ENCODE peak calls at places on chromosome 19, in nine cellular contexts. J, U, N, G, A, V, B, F and C are unnamed samples.
A peak's percentile ranks its signal among the peaks of the same experiment; 100 is the strongest.

GRCh38 chr19:41424335-41425173 is 2.6 kb downstream of the B3GNT8 start:
- DNase-seq in J (no peak), U (no peak), N (no peak), G (no peak), A (no peak), V (no peak), B (no peak), F (no peak), C (no peak)

GRCh38 chr19:33906578-33907335 is 110.1 kb downstream of the KCTD15 start:
- DNase-seq in J (no peak), U (peak; percentile 31), N (no peak), G (no peak), A (peak; percentile 43), V (peak; percentile 28), B (no peak), F (no peak), C (no peak)

GRCh38 chr19:39996218-39996810 is 546 bp upstream of the ZNF546 start:
- DNase-seq in J (no peak), U (no peak), N (no peak), G (no peak), A (no peak), V (no peak), B (no peak), F (peak; percentile 14), C (no peak)

GRCh38 chr19:45779231-45780145 is 2.8 kb downstream of the DMPK start:
- DNase-seq in J (peak; percentile 90), U (peak; percentile 81), N (peak; percentile 84), G (peak; percentile 70), A (peak; percentile 98), V (peak; percentile 97), B (peak; percentile 95), F (peak; percentile 85), C (peak; percentile 47)

GRCh38 chr19:42254850-42255765 is at the start of gene ERF:
- DNase-seq in J (peak; percentile 95), U (peak; percentile 96), N (peak; percentile 95), G (peak; percentile 78), A (peak; percentile 96), V (peak; percentile 98), B (peak; percentile 97), F (peak; percentile 81), C (peak; percentile 92)

GRCh38 chr19:34306213-34306661 is 51.9 kb downstream of the GARRE1 start:
- DNase-seq in J (no peak), U (no peak), N (no peak), G (no peak), A (peak; percentile 69), V (no peak), B (no peak), F (no peak), C (no peak)

GRCh38 chr19:19550454-19550842 is 12.4 kb downstream of the CILP2 start:
- DNase-seq in J (no peak), U (no peak), N (no peak), G (no peak), A (no peak), V (no peak), B (no peak), F (no peak), C (no peak)

GRCh38 chr19:21321134-21321533 is 8.1 kb downstream of the ZNF708 start:
- DNase-seq in J (no peak), U (no peak), N (no peak), G (no peak), A (no peak), V (no peak), B (no peak), F (no peak), C (no peak)

GRCh38 chr19:54136086-54136863 is 1.3 kb upstream of the CNOT3 start:
- DNase-seq in J (no peak), U (no peak), N (no peak), G (no peak), A (no peak), V (no peak), B (no peak), F (peak; percentile 43), C (peak; percentile 26)

GRCh38 chr19:14762111-14762510 is 16.2 kb downstream of the ADGRE2 start:
- DNase-seq in J (no peak), U (no peak), N (no peak), G (no peak), A (no peak), V (no peak), B (no peak), F (no peak), C (no peak)

GRCh38 chr19:18425515-18426415 is 6.6 kb downstream of the SSBP4 start:
- DNase-seq in J (no peak), U (peak; percentile 75), N (peak; percentile 89), G (no peak), A (no peak), V (peak; percentile 73), B (no peak), F (no peak), C (peak; percentile 83)

GRCh38 chr19:19406878-19407639 is 1.6 kb downstream of the GATAD2A start:
- DNase-seq in J (no peak), U (no peak), N (peak; percentile 65), G (no peak), A (peak; percentile 48), V (no peak), B (no peak), F (peak; percentile 34), C (peak; percentile 52)

GRCh38 chr19:719081-719512 is 10.4 kb downstream of the PALM start:
- DNase-seq in J (peak; percentile 58), U (peak; percentile 66), N (peak; percentile 88), G (no peak), A (no peak), V (peak; percentile 92), B (peak; percentile 90), F (no peak), C (no peak)

GRCh38 chr19:1584500-1585242 is 8.0 kb downstream of the MBD3 start:
- DNase-seq in J (no peak), U (no peak), N (no peak), G (no peak), A (no peak), V (no peak), B (no peak), F (no peak), C (no peak)

GRCh38 chr19:16850133-16850532 is 20.9 kb downstream of the SIN3B start:
- DNase-seq in J (no peak), U (no peak), N (no peak), G (no peak), A (no peak), V (no peak), B (no peak), F (no peak), C (no peak)

GRCh38 chr19:49809155-49809986 is 3.7 kb downstream of the FUZ start:
- DNase-seq in J (peak; percentile 47), U (peak; percentile 75), N (peak; percentile 85), G (no peak), A (peak; percentile 67), V (no peak), B (peak; percentile 88), F (no peak), C (no peak)

DNA sequence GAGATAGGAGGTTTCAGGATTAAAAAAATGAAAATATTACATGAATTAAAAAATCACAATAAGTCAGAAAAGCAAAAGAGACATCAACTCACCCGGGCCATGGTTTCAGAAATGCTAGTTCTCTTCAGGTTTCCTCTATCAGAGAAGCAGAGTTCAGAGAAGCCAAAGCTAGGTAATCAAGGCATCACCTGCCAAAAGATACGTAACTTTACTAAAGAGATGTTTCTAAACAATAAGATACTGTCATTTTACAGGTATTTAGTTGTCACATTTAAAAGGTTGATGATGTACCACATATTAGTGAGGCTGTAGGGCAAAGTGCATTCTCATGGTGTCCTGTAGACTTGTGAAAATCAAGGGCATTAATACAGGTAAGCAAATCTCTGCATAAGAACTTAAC is 51.2 kb downstream of the ZNF45 start:
- DNase-seq in J (no peak), U (no peak), N (no peak), G (no peak), A (no peak), V (no peak), B (no peak), F (no peak), C (no peak)
- H3K9me3 ChIP-seq in J (peaks cover 78% of the 10 kb centered on the region), U (peaks cover 18% of the 10 kb centered on the region), N (peaks cover 87% of the 10 kb centered on the region), G (peaks cover 81% of the 10 kb centered on the region), A (no peaks in the 10 kb centered on the region), V (peaks cover 10% of the 10 kb centered on the region), B (peaks cover 57% of the 10 kb centered on the region), F (peaks cover 12% of the 10 kb centered on the region), C (peaks cover 33% of the 10 kb centered on the region)

GRCh38 chr19:5563008-5563431 is 4.7 kb downstream of the TINCR start:
- DNase-seq in J (no peak), U (no peak), N (no peak), G (no peak), A (no peak), V (no peak), B (no peak), F (no peak), C (no peak)
- H3K27me3 ChIP-seq in J (no peaks in the 10 kb centered on the region), U (peaks cover 89% of the 10 kb centered on the region), N (no peaks in the 10 kb centered on the region), G (peaks cover 6% of the 10 kb centered on the region), A (peaks cover 4% of the 10 kb centered on the region), V (no peaks in the 10 kb centered on the region), B (peaks cover 46% of the 10 kb centered on the region), F (no peaks in the 10 kb centered on the region), C (peaks cover 11% of the 10 kb centered on the region)

DNA sequence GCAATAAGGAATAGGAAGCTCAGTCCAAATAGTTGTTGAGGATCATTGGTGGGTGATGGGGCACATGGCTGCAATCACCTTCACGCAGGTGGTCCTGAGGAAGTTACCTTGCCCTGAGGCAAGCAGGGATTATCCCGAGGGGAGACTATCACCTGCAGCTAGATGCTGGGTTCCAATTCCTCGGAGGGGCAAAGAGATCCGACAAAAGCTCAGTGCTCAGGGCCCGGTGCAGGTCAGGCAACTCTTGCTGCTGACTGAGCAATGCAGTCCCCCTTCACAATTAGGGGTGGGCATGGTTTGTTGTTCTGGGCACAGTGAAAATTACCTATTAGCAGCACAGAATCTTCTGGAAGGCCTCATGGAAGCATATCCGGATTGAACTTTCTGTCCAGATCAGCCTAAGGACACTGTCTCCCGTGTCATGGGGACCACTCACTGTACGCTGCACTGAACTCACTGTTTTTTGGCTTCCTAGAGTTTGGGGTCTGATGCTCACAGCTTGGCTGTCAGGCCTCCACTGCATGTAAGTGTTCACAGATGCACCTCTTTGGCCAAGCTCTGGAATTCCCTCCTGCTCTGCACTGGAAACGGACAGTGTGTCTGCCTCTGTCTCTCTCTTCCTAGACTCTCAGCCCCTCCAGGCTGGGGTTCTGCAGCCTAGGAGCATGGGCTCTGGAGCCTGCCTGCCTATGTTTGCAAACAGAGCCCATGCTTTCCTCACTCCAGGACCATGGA is 372.7 kb downstream of the ZNF536 start:
- DNase-seq in J (no peak), U (no peak), N (no peak), G (no peak), A (no peak), V (no peak), B (no peak), F (no peak), C (no peak)
- H3K4me3 ChIP-seq in J (no peak overlapping the region), U (no peak overlapping the region), N (no peak overlapping the region), G (no peak overlapping the region), A (no peak overlapping the region), V (no peak overlapping the region), B (no peak overlapping the region), F (no peak overlapping the region), C (no peak overlapping the region)

DNA sequence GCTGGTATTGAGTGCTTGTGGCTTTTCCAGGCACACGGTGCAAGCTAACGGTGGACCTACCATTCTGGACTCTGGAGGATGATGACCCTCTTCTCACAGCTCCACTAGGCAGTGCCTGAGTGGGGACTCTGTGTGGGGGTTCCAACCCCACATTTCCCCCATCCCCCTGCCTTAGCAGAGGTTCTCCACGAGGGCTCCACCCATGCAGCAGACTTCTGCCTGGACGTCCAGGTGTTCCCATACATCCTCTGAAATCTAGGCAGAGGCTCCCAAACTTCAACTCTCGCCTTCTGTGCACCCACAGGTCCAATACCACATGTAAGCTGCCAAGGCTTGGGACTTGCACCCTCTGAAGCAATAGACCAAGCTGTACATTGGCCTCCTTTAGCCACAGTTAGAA is 25.3 kb upstream of the ZSCAN18 start:
- DNase-seq in J (no peak), U (no peak), N (no peak), G (no peak), A (no peak), V (no peak), B (no peak), F (no peak), C (no peak)
- H3K9me3 ChIP-seq in J (peaks cover 93% of the 10 kb centered on the region), U (peaks cover 62% of the 10 kb centered on the region), N (peaks cover 93% of the 10 kb centered on the region), G (peaks cover 93% of the 10 kb centered on the region), A (peaks cover 10% of the 10 kb centered on the region), V (peaks cover 55% of the 10 kb centered on the region), B (peaks cover 89% of the 10 kb centered on the region), F (peaks cover 12% of the 10 kb centered on the region), C (peaks cover 54% of the 10 kb centered on the region)